ENCODE peak calls at places on chromosomes 11 and 22, in nine cellular contexts. D is sigmoid colon, S is RWPE1, O is MCF 10A, Y is brain microvascular endothelial cell, V is bronchial epithelial cell, C is cardiac fibroblast, X is Calu3, Q is lower lobe of right lung. H is an unnamed sample.

GRCh38 chr11:73011126-73011817 is 130.8 kb downstream of the FCHSD2 start:
- DNase-seq in D (no peak), S (no peak), O (no peak), Y (no peak), V (no peak), C (no peak), X (no peak), Q (no peak), H (no peak)

GRCh38 chr11:72189448-72190250 is 2.3 kb upstream of the FOLR1 start:
- DNase-seq in D (no peak), S (no peak), O (no peak), Y (no peak), V (no peak), C (no peak), X (no peak), Q (peak; percentile 61), H (no peak)

GRCh38 chr11:63805844-63806415 is 7.3 kb upstream of the SPINDOC start:
- DNase-seq in D (no peak), S (no peak), O (no peak), Y (peak; percentile 23), V (no peak), C (peak; percentile 27), X (no peak), Q (no peak), H (no peak)

GRCh38 chr11:66039765-66040164 is 9.2 kb downstream of the GAL3ST3 start:
- DNase-seq in D (no peak), S (no peak), O (no peak), Y (no peak), V (no peak), C (no peak), X (no peak), Q (no peak), H (no peak)

GRCh38 chr11:10293423-10294288 is at the start of gene SBF2:
- DNase-seq in D (peak; percentile 95), S (peak; percentile 85), O (peak; percentile 84), Y (peak; percentile 91), V (peak; percentile 85), C (peak; percentile 94), X (peak; percentile 79), Q (peak; percentile 89), H (peak; percentile 96)

GRCh38 chr11:34601085-34601444 is 19.8 kb upstream of the EHF start:
- DNase-seq in D (no peak), S (no peak), O (no peak), Y (no peak), V (no peak), C (no peak), X (no peak), Q (no peak), H (peak; percentile 61)

GRCh38 chr11:76209956-76210885 is 3.9 kb upstream of the WNT11 start:
- DNase-seq in D (peak; percentile 85), S (peak; percentile 49), O (no peak), Y (peak; percentile 26), V (peak; percentile 36), C (peak; percentile 72), X (no peak), Q (peak; percentile 78), H (peak; percentile 74)

GRCh38 chr11:61851128-61851899 is 23.2 kb downstream of the FADS2 start:
- DNase-seq in D (no peak), S (no peak), O (no peak), Y (no peak), V (no peak), C (no peak), X (no peak), Q (no peak), H (no peak)

GRCh38 chr22:50174382-50175190 is 4.1 kb downstream of the PANX2 start:
- DNase-seq in D (peak; percentile 60), S (no peak), O (no peak), Y (no peak), V (no peak), C (no peak), X (no peak), Q (no peak), H (no peak)

GRCh38 chr22:26737262-26737661 is 79.9 kb downstream of the MIAT start:
- DNase-seq in D (no peak), S (no peak), O (no peak), Y (no peak), V (no peak), C (no peak), X (no peak), Q (no peak), H (no peak)

GRCh38 chr11:17744151-17744940 is 9.8 kb downstream of the KCNC1 start:
- DNase-seq in D (peak; percentile 49), S (no peak), O (peak; percentile 20), Y (no peak), V (no peak), C (no peak), X (no peak), Q (no peak), H (peak; percentile 34)

GRCh38 chr22:36422287-36423014 is 34.7 kb upstream of the MYH9 start:
- DNase-seq in D (no peak), S (no peak), O (no peak), Y (no peak), V (no peak), C (no peak), X (no peak), Q (no peak), H (no peak)

DNA sequence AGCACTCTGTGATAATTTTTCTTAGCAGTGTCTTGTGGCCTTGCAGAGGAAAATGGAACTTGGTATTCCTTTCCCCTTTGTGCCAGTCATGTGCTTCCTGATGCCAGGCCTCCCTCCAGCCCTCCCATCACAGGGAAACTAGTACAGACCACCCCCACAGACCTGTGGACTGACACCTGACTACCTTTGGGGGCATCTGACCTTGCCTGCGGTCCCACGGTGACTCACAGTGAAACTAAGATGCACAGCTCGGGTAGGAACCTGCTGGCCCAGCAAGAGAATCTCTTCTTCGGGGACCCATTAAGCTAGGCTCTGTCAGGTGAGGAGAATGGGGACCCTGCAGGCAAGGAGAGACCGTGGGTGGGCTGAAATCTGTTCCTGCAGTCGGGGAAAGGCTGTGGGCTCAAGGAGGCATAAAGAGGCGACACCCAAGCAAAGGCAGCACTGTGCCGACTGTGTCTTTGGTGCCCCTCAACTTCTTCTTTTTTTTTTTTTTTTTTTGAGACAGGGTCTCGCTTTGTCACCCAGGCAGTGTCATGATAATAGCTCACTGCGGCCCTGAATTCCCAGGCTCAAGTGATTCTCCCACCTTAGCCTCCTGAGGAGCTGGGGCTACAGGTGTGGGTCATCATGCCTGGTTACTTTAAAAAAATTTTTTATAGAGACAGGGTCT is 20.9 kb upstream of the PEX26 start:
- DNase-seq in D (no peak), S (no peak), O (no peak), Y (no peak), V (no peak), C (no peak), X (peak; percentile 40), Q (no peak), H (no peak)
- TF ChIP-seq CTCF in D (no peak), S (no peak), O (no peak), Y (no peak), V (no peak), C (no peak), X (no peak), Q (no peak), H (no peak)

GRCh38 chr11:69718147-69718546 is 14.3 kb upstream of the FGF19 start:
- DNase-seq in D (no peak), S (peak; percentile 19), O (no peak), Y (peak; percentile 23), V (no peak), C (peak; percentile 32), X (peak; percentile 60), Q (no peak), H (peak; percentile 23)
- TF ChIP-seq CTCF in D (no peak), S (no peak), O (no peak), Y (peak; percentile 85), V (peak; percentile 57), C (peak; percentile 64), X (peak; percentile 13), Q (no peak), H (peak; percentile 65)

DNA sequence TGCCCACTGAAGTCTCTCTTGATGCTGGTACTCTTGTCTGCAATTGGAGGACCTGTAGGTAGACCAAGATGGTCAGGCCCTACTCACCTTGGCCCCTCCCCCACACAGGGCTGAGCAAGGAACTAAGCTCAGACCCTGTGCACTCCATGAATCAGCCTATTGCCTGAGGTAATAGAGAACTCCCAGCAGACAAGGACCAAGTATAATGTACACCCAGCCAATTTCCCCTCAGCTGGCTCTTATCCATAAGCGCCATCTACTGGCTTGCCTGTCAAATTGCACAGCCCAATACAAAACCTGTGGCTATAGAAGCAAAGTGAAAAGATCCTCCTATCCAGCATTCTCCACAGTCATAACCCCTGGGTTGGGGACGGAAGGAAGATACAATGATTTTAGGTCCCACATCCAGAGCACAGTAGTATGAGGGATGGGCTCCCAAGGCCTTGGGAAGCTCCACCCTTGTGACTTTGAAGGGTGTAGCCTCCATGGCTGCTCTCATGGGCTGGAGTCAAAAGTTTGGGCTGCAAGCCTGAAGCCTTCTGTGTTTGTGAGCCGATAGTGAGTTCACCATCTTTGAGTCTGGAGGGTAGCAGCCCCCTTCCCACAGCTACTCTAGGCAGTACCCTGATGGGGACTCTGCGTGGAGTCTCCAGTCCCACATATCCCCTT is 56.0 kb downstream of the GLYATL2 start:
- DNase-seq in D (no peak), S (peak; percentile 45), O (peak; percentile 78), Y (peak; percentile 27), V (peak; percentile 86), C (peak; percentile 69), X (peak; percentile 59), Q (no peak), H (peak; percentile 61)
- TF ChIP-seq CTCF in D (peak; percentile 12), S (peak; percentile 77), O (peak; percentile 89), Y (peak; percentile 81), V (peak; percentile 85), C (peak; percentile 84), X (peak; percentile 70), Q (peak; percentile 68), H (peak; percentile 68)

GRCh38 chr11:5237384-5237783 is 3.1 kb upstream of the HBD start:
- DNase-seq in D (no peak), S (no peak), O (no peak), Y (no peak), V (no peak), C (no peak), X (no peak), Q (no peak), H (no peak)
- TF ChIP-seq CTCF in D (no peak), S (no peak), O (no peak), Y (no peak), V (no peak), C (no peak), X (no peak), Q (no peak), H (no peak)